ENCODE peak calls at places on chromosomes 6 and 20, in six cellular contexts. O, J, U, L, I and P are unnamed samples.

GRCh38 chr6:168145747-168146596 is 67.0 kb upstream of the FRMD1 start:
- DNase-seq in U (no peak), J (no peak), L (no peak), I (no peak), O (no peak), P (peak)

GRCh38 chr6:121584591-121585369 is 149.3 kb downstream of the GJA1 start:
- DNase-seq in O (no peak), U (no peak), I (no peak), J (no peak), L (no peak), P (no peak)

GRCh38 chr20:63942250-63943006 is 13.8 kb downstream of the UCKL1 start:
- DNase-seq in L (no peak), U (peak), O (no peak), J (peak), I (no peak), P (no peak)

GRCh38 chr20:60283281-60283680 is 325.1 kb downstream of the CDH26 start:
- DNase-seq in J (no peak), U (peak), L (no peak), O (no peak), I (no peak), P (no peak)

GRCh38 chr6:112983741-112984221 is 636.7 kb downstream of the RFPL4B start:
- DNase-seq in I (no peak), L (no peak), U (peak), O (no peak), J (no peak), P (no peak)

GRCh38 chr6:20217476-20217855 is 5.2 kb upstream of the MBOAT1 start:
- DNase-seq in J (no peak), U (no peak), O (no peak), I (no peak), L (no peak), P (no peak)

GRCh38 chr6:4188801-4189200 is 53.4 kb upstream of the ECI2 start:
- DNase-seq in I (no peak), J (no peak), L (no peak), O (no peak), U (no peak), P (no peak)

GRCh38 chr20:3239026-3239866 is at the start of gene SLC4A11:
- DNase-seq in J (peak), L (peak), U (peak), O (no peak), I (peak), P (no peak)

GRCh38 chr6:38796850-38797249 is 81.7 kb downstream of the DNAH8 start:
- DNase-seq in O (no peak), U (no peak), J (no peak), L (no peak), I (no peak), P (no peak)

GRCh38 chr20:53916173-53916512 is 154.3 kb downstream of the BCAS1 start:
- DNase-seq in O (no peak), I (no peak), U (no peak), J (no peak), L (no peak), P (no peak)

GRCh38 chr6:139763468-139764214 is 389.2 kb upstream of the CITED2 start:
- DNase-seq in L (no peak), I (no peak), J (peak), O (no peak), U (no peak), P (no peak)

GRCh38 chr6:143941852-143942627 is 66.0 kb downstream of the PLAGL1 start:
- DNase-seq in U (peak), L (peak), I (peak), J (peak), O (no peak), P (no peak)

GRCh38 chr6:107114872-107115694 is at the start of gene BEND3:
- DNase-seq in J (peak), I (no peak), U (peak), L (peak), O (no peak), P (no peak)

GRCh38 chr20:45345104-45345936 is 2.9 kb downstream of the SDC4 start:
- DNase-seq in U (no peak), I (no peak), O (no peak), L (no peak), J (no peak), P (no peak)

GRCh38 chr6:130632897-130633296 is 194.3 kb upstream of the SMLR1 start:
- DNase-seq in I (no peak), J (no peak), O (no peak), L (no peak), U (peak), P (no peak)

GRCh38 chr6:33323623-33323948 is 6.0 kb upstream of the ZBTB22 start:
- DNase-seq in L (peak), I (no peak), J (no peak), O (no peak), U (peak), P (no peak)

GRCh38 chr20:1654994-1655393 is 2.6 kb downstream of the SIRPG start:
- DNase-seq in J (no peak), I (no peak), U (no peak), O (no peak), L (no peak), P (no peak)

GRCh38 chr6:49284134-49284533 is 178.9 kb downstream of the MMUT start:
- DNase-seq in J (no peak), O (no peak), U (no peak), L (no peak), I (no peak), P (no peak)

GRCh38 chr20:62860924-62861691 is 514 bp downstream of the TCFL5 start:
- DNase-seq in O (no peak), U (peak), J (no peak), L (peak), I (no peak), P (no peak)

GRCh38 chr6:31629014-31629413 is 8.5 kb downstream of the PRRC2A start:
- DNase-seq in O (no peak), L (no peak), U (no peak), J (no peak), I (no peak), P (no peak)

GRCh38 chr6:168418151-168418551 is 22.8 kb upstream of the SMOC2 start:
- DNase-seq in I (no peak), O (no peak), L (no peak), U (no peak), J (no peak), P (no peak)

GRCh38 chr6:7996538-7997225 is 67.5 kb downstream of the BLOC1S5 start:
- DNase-seq in U (no peak), I (peak), J (no peak), L (peak), O (no peak), P (no peak)

GRCh38 chr6:131054392-131055250 is 8.4 kb downstream of the EPB41L2 start:
- DNase-seq in U (no peak), L (no peak), I (no peak), O (no peak), J (no peak), P (no peak)

GRCh38 chr20:7371518-7372158 is 568.6 kb downstream of the HAO1 start:
- DNase-seq in I (no peak), J (no peak), O (no peak), U (no peak), L (no peak), P (no peak)

GRCh38 chr20:597560-597959 is 12.5 kb downstream of the TCF15 start:
- DNase-seq in I (no peak), J (no peak), O (no peak), L (no peak), U (no peak), P (no peak)

GRCh38 chr6:100001915-100002388 is 7.9 kb upstream of the MCHR2 start:
- DNase-seq in O (no peak), U (peak), J (peak), I (peak), L (peak), P (no peak)

GRCh38 chr6:109093732-109094131 is 914 bp downstream of the SESN1 start:
- DNase-seq in L (no peak), O (no peak), J (no peak), I (no peak), U (no peak), P (no peak)

GRCh38 chr6:160065200-160065599 is 56.4 kb upstream of the SLC22A1 start:
- DNase-seq in I (no peak), J (no peak), U (no peak), O (no peak), L (no peak), P (no peak)

GRCh38 chr20:50283922-50284810 is 93.5 kb downstream of the CEBPB start:
- DNase-seq in L (no peak), J (peak), I (peak), U (no peak), O (no peak), P (no peak)

GRCh38 chr20:50243610-50244351 is 53.2 kb downstream of the CEBPB start:
- DNase-seq in J (no peak), I (no peak), L (no peak), U (no peak), O (no peak), P (no peak)

GRCh38 chr20:56223352-56223751 is 25.2 kb upstream of the MC3R start:
- DNase-seq in L (no peak), I (no peak), J (no peak), U (no peak), O (no peak), P (no peak)

GRCh38 chr20:64214113-64214512 is 41.4 kb upstream of the PCMTD2 start:
- DNase-seq in U (no peak), J (no peak), L (no peak), O (no peak), I (no peak), P (no peak)

GRCh38 chr6:32086661-32087573 is 22.2 kb downstream of the TNXB start:
- DNase-seq in J (peak), O (peak), L (no peak), U (peak), I (peak), P (no peak)

GRCh38 chr6:99613398-99613704 is 6.7 kb downstream of the PRDM13 start:
- DNase-seq in L (peak), O (no peak), I (no peak), U (peak), J (no peak), P (no peak)

GRCh38 chr20:36585410-36586125 is 12.2 kb downstream of the TGIF2 start:
- DNase-seq in I (no peak), L (no peak), U (peak), O (no peak), J (no peak), P (no peak)

GRCh38 chr6:170067257-170067656 is 223.6 kb downstream of the DLL1 start:
- DNase-seq in U (no peak), L (no peak), I (no peak), J (no peak), O (no peak), P (no peak)

DNA sequence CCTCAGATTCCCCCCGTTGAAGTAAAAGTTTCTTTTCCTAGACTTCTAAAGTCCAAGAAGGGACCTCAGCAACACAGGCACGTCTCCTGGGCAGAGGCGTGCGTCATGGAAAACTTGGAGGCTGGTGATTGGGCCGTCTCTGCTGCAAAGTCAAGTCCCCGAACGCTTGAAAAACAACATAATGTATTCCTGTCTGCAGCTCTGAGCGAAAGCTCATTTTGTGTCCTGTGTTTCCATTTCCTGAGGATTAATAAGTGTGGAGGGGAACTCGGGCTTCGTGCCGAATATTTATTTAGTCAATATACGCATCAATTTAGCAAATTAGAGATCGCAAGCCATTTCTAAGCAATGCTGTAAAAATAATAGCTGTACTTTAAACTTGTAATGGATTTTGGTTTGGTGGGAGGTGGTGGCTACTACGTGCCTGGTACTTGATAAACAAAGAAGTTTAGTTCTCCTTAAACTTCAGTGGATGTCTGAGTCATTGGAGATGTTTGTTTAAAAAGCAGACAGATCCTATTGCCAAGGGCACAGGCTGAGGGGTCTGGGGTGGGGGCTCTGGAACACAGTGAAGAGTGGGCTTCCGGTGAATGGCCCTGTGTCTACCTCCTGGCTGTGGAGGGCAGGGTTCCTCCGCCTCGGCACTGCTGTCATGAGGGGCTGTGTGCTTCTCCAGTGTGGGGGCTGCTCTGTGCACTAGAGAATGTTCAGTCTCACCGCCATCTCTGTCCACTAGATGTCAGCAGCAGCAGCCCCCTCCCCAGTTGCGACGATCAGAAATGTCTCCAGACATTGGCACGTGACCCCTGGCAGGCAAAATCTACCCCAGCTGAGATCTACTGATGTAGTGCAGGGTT is 21.8 kb downstream of the PCK1 start:
- DNase-seq in I (peak), U (peak), J (no peak), O (no peak), L (peak), P (no peak)
- TF ChIP-seq POLR2AphosphoS5 in I (no peak), U (no peak), J (no peak), O (no peak), L (no peak), P (peak)

GRCh38 chr20:42341654-42342053 is 723.5 kb upstream of the CHD6 start:
- DNase-seq in L (no peak), I (no peak), O (no peak), J (no peak), U (no peak), P (no peak)

GRCh38 chr20:42340358-42340757 is 722.2 kb upstream of the CHD6 start:
- DNase-seq in J (no peak), L (no peak), U (no peak), O (no peak), I (no peak), P (no peak)

GRCh38 chr20:42338274-42339172 is 720.3 kb upstream of the CHD6 start:
- DNase-seq in U (no peak), I (no peak), L (no peak), J (no peak), O (no peak), P (peak)
- TF ChIP-seq POLR2AphosphoS5 in U (no peak), I (no peak), L (no peak), J (no peak), O (no peak), P (no peak)

GRCh38 chr6:124432632-124433031 is 529.6 kb upstream of the RNF217 start:
- DNase-seq in O (no peak), U (no peak), I (no peak), J (no peak), L (no peak), P (no peak)
- TF ChIP-seq POLR2AphosphoS5 in O (no peak), U (no peak), I (no peak), J (no peak), L (no peak), P (no peak)

GRCh38 chr6:43916924-43917877 is 147.2 kb downstream of the VEGFA start:
- DNase-seq in L (no peak), J (peak), U (no peak), I (peak), O (no peak), P (no peak)
- TF ChIP-seq POLR2AphosphoS5 in L (no peak), J (no peak), U (no peak), I (no peak), O (no peak), P (no peak)

GRCh38 chr6:21987501-21987957 is 309.3 kb downstream of the PRL start:
- DNase-seq in L (peak), O (peak), I (peak), J (peak), U (peak), P (no peak)
- TF ChIP-seq POLR2AphosphoS5 in L (peak), O (no peak), I (no peak), J (no peak), U (no peak), P (peak)

DNA sequence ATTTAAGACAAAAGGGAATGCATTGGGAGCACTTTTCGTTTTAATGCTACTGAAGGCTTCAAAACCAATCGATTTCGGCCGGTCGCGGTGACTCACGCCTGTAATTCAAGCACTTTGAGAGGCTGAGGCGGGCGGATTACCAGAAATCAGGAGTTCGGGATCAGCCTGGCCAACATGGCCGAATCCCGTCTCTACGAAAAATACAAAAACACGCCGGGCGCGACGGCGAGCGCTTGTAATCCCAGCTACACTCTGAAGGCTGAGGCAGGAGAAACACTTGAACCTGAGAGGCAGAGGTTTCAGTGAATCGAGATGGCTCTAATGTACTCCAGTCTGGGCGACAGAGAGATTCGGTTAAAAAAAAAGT is 58.4 kb downstream of the TRIM38 start:
- DNase-seq in I (no peak), O (no peak), U (no peak), J (no peak), L (no peak), P (no peak)
- TF ChIP-seq POLR2AphosphoS5 in I (no peak), O (no peak), U (no peak), J (no peak), L (no peak), P (no peak)

GRCh38 chr20:34111057-34111711 is 859 bp downstream of the EIF2S2 start:
- DNase-seq in L (peak), O (no peak), J (no peak), U (peak), I (no peak), P (no peak)
- TF ChIP-seq POLR2AphosphoS5 in L (peak), O (no peak), J (no peak), U (no peak), I (no peak), P (no peak)

GRCh38 chr6:71248306-71248705 is 40.3 kb upstream of the OGFRL1 start:
- DNase-seq in L (no peak), O (peak), U (peak), J (peak), I (peak), P (no peak)
- TF ChIP-seq POLR2AphosphoS5 in L (no peak), O (no peak), U (no peak), J (no peak), I (no peak), P (no peak)

GRCh38 chr20:19815553-19815991 is 57.5 kb downstream of the RIN2 start:
- DNase-seq in L (no peak), O (no peak), U (peak), I (peak), J (no peak), P (no peak)
- TF ChIP-seq POLR2AphosphoS5 in L (peak), O (no peak), U (no peak), I (no peak), J (no peak), P (peak)